ENCODE peak calls at places on chromosomes 13 and 19, in four cellular contexts. C is WTC11, K is H1, T is K562. L is an unnamed sample.

GRCh38 chr13:99199541-99200432 is 867 bp upstream of the UBAC2 start:
- DNase-seq in C (no peak), K (no peak), T (no peak), L (no peak)

GRCh38 chr13:84844473-84844872 is 954.7 kb downstream of the SLITRK6 start:
- DNase-seq in C (no peak), T (no peak), K (no peak), L (peak)

GRCh38 chr19:36605101-36605838 is at the start of gene ZNF382:
- DNase-seq in T (no peak), C (peak), K (peak), L (peak)

GRCh38 chr19:49554701-49555181 is 25.6 kb downstream of the NOSIP start:
- DNase-seq in C (no peak), T (no peak), K (no peak), L (no peak)

GRCh38 chr13:49840266-49840665 is 47.8 kb upstream of the KPNA3 start:
- DNase-seq in C (no peak), T (peak), K (no peak), L (peak)

GRCh38 chr13:106152047-106152446 is 383.4 kb downstream of the EFNB2 start:
- DNase-seq in T (no peak), C (no peak), K (no peak), L (no peak)

GRCh38 chr13:100951031-100951430 is 276.4 kb upstream of the TMTC4 start:
- DNase-seq in C (no peak), K (no peak), T (no peak), L (no peak)

GRCh38 chr13:36817996-36818395 is 1.0 kb upstream of the RFXAP start:
- DNase-seq in T (no peak), K (no peak), C (no peak), L (no peak)

GRCh38 chr19:47901370-47901769 is 15.3 kb upstream of the SULT2A1 start:
- DNase-seq in K (no peak), T (no peak), C (no peak), L (no peak)

GRCh38 chr19:34508540-34508939 is 27.0 kb downstream of the WTIP start:
- DNase-seq in T (peak), K (peak), C (no peak), L (no peak)

DNA sequence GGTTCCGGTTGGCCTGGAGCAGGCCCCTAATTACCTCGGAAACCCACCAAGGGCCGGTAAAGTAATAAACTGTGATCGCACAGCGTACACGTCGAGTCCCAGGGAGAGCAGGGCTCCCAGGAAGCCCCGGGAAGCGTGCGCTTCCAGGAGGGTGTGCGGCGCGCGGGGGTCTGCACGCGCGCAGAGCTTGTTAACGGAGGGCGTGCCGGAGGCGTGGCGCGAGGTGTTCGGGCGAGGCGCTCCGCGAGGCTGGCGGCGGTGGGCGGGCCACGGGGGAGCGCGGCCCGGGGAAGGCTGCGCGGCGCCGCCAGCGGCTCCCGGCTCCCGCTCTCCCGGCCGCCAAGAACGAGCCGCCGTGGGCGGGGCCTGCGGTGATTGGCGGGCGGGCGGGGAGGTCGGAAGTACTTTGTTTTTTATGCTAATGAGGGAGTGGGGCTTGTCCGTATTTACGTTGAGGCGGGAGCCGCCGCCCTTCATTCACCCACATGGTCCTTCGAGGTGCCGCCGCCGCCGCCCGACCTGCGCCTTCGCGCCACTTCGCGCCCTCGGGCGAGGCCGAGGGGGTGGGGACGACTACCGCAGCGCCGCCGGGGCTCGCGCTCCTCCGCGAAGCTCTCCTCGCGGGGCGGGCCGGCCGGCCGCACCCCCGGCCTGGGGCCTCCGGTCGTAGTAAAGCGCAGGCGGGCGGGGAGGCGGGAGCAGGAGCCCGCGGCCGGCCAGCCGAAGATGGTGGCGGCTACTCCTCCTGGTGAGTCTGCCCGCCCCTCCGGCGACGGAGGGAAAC is at the start of gene MIR17HG:
- DNase-seq in K (peak), C (peak), T (peak), L (peak)
- TF ChIP-seq ATF2 in K (no peak), C (no peak), T (no peak), L (no peak)

DNA sequence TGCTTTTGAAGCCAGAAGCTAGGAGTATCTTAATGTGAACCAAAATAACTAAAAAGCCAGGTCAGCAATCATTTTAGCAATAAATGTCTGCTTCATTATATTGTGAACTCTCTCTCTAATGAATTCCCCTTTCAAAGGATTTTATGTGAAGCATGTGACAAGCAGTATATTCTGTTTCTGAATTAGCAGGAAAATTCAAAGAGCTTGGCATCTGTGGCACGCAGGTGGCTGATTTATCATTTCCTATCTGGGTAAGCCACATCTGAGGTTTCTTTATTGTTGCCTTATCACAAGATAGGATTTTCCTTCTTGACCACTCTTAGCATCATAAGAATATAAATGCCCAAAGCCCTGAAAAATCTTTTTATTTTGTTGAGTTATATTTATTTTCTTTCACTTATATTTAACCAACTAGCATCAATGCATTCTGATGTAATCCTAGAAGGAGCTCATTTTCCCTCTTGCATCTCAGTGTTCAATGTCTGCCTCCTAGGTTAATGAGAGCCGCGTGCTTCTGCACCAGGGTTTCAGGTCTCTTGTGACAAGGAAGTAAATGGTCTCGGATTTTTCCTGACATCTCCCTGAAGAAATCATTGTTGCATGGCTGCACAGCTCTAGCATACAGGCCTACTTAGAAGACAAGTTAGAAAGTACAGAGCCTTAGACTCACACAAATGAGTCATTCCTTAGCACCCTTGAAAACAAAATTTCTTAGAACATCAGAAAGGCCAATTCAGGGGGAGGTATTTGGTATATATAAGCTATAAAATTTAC is 57.0 kb upstream of the KLF12 start:
- DNase-seq in C (no peak), K (no peak), T (no peak), L (no peak)
- TF ChIP-seq ATF2 in C (no peak), K (no peak), T (no peak), L (no peak)

GRCh38 chr13:113955691-113956090 is 18.2 kb downstream of the C13orf46 start:
- DNase-seq in K (no peak), C (no peak), T (no peak), L (no peak)
- TF ChIP-seq ATF2 in K (no peak), C (no peak), T (no peak), L (no peak)

GRCh38 chr19:17946965-17947784 is 14.4 kb downstream of the CCDC124 start:
- DNase-seq in T (no peak), K (peak), C (no peak), L (peak)
- TF ChIP-seq ATF2 in T (no peak), K (no peak), C (no peak), L (no peak)

GRCh38 chr13:79796116-79796515 is 315.2 kb downstream of the NDFIP2 start:
- DNase-seq in K (no peak), T (no peak), C (no peak), L (no peak)

GRCh38 chr13:79799049-79799448 is 318.1 kb downstream of the NDFIP2 start:
- DNase-seq in K (no peak), T (no peak), C (no peak), L (no peak)

GRCh38 chr13:79794936-79795335 is 314.0 kb downstream of the NDFIP2 start:
- DNase-seq in T (no peak), K (no peak), C (no peak), L (no peak)

GRCh38 chr13:79802389-79803140 is 321.6 kb downstream of the NDFIP2 start:
- DNase-seq in K (no peak), T (no peak), C (no peak), L (no peak)

GRCh38 chr13:79799466-79799865 is 318.5 kb downstream of the NDFIP2 start:
- DNase-seq in C (no peak), T (no peak), K (no peak), L (no peak)
- TF ChIP-seq ATF2 in C (no peak), T (no peak), K (no peak), L (no peak)

GRCh38 chr19:55598034-55598433 is 1.3 kb downstream of the FIZ1 start:
- DNase-seq in K (peak), T (no peak), C (peak), L (no peak)
- TF ChIP-seq ATF2 in K (no peak), T (no peak), C (no peak), L (no peak)

DNA sequence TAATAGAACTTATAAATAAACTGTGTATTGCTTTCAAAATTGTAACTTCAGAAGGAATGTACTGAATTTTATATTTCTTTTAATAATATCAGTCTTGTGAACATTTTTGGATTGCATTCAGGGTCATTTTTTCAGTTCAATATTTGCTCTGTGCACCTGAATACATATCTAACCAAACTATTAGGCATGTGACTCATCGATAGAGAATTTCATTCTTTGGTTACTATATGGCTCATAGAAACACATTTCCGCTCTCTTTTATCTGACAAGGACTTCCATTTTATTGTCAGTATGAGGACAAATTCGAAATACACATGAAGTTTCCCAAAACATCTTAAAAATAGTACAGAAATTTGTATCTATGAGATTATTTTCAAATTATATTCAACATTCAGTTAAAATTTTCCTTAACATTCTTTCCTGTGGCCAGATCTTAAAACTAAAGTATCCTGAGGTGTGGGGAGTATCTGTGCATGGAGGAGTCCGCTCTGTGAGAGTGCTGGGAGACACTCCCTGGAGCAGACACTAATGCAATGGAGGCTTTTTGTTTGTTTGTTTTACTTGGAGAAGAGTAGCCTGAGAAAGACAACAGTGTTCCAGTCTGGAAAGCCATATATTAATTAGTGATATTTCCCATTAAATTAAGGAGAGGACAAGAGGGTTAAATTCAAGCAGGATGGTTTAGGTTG is 483.6 kb downstream of the PCDH20 start:
- DNase-seq in C (no peak), T (no peak), K (no peak), L (peak)
- TF ChIP-seq ATF2 in C (no peak), T (no peak), K (no peak), L (no peak)

GRCh38 chr19:3073931-3074595 is 11.8 kb upstream of the TLE5 start:
- DNase-seq in K (peak), T (peak), C (no peak), L (no peak)

GRCh38 chr19:3071764-3072163 is 9.5 kb upstream of the TLE5 start:
- DNase-seq in C (no peak), T (no peak), K (no peak), L (no peak)

GRCh38 chr19:3079578-3079977 is 14.6 kb upstream of the GNA11 start:
- DNase-seq in C (no peak), K (no peak), T (no peak), L (no peak)

GRCh38 chr19:3073159-3073563 is 10.9 kb upstream of the TLE5 start:
- DNase-seq in C (no peak), K (no peak), T (peak), L (peak)

DNA sequence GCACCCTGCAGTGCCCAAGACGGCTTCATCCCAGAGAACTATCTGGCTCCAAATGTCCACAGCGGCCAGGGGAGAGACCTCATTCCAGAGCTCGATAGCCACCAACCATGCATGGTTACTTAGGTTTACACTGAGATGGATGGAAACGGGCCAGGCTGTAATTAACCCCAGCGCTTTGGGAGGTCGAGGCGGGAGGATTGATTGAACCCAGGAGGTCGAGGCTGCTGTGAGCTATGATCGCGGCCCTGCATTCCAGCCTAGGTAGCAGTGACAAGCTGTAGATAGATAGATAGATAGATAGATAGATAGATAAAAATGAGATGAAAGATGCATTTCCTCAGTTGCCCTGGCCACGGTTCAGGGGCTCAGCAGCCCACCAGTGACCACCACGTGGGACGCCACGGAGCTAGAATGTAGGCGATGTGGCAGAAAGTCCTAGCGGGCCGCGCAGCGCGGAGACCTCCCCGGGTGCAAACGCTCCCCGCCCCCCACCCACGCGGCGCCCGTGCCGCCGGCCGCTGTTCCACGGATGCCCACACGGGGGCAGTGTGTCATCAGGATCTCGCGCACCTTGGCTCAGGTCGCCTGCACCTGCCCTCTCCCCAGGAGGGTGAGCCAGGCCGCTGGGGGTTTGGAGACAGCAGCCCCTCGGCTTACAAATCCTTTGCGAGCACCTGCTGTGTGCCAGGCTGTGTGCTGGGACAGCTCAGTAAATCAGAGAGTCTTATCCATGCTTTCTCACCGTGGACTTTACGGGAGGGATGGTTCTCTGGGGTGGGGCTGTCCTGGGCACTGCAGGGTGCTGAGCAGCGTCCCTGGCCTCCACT is 13.5 kb upstream of the TLE5 start:
- DNase-seq in K (peak), C (peak), T (peak), L (no peak)
- TF ChIP-seq ATF2 in K (no peak), C (no peak), T (no peak), L (no peak)

DNA sequence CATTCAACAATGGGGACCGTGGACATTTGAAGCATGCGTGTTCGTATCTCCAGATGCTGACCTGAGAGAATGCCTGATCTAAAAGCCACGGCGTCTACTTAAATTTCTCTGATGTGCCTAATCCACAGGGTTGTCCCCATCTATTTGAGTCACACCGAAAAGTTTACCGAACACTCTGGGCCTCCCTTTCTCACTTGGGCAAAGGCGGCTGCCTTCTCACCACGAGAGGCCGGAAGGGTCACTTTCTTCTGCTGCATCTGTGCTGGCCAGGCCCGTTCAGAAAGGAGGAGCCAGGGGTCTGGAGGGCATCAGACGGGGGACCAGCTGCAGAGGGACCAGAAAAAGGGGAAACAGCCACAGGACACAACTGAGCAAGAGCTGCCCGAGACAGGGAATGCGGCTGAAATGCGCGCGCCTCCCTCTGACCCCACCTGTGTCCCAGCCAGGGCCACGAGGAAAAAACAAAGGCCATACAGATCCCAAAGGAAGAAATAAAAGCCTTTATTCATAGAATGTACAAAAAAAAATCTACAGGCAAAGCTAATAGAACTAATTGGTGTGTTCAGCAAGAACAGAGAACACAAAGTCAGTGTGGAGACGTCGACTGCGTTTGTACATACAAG is 71.3 kb upstream of the C13orf46 start:
- DNase-seq in T (no peak), K (no peak), C (no peak), L (no peak)
- TF ChIP-seq ATF2 in T (no peak), K (no peak), C (no peak), L (no peak)

GRCh38 chr13:113417008-113417735 is 36.1 kb downstream of the ADPRHL1 start:
- DNase-seq in C (no peak), T (no peak), K (no peak), L (no peak)
- TF ChIP-seq ATF2 in C (no peak), T (no peak), K (no peak), L (no peak)